ENCODE peak calls at places on chromosome 1, in five cellular contexts. J is heart right ventricle, Q is HCT116, I is astrocyte, F is Panc1. C is an unnamed sample.
A peak's percentile ranks its signal among the peaks of the same experiment; 100 is the strongest.

GRCh38 chr1:233361876-233362275 is 34.4 kb downstream of the MAP3K21 start:
- DNase-seq in J (no peak), Q (no peak), I (no peak), F (no peak), C (no peak)

GRCh38 chr1:233448290-233448689 is 120.8 kb downstream of the MAP3K21 start:
- DNase-seq in J (no peak), Q (no peak), I (no peak), F (no peak), C (no peak)

GRCh38 chr1:7386226-7387052 is 384.7 kb upstream of the VAMP3 start:
- DNase-seq in J (peak; percentile 1), Q (no peak), I (peak; percentile 78), F (no peak), C (no peak)

GRCh38 chr1:81699234-81699633 is 101.5 kb upstream of the ADGRL2 start:
- DNase-seq in J (no peak), Q (no peak), I (peak; percentile 94), F (no peak), C (no peak)

GRCh38 chr1:211652371-211652770 is 23.1 kb downstream of the NEK2 start:
- DNase-seq in J (no peak), Q (no peak), I (no peak), F (no peak), C (no peak)

GRCh38 chr1:20405893-20406604 is 80.0 kb downstream of the CAMK2N1 start:
- DNase-seq in J (peak; percentile 19), Q (no peak), I (peak; percentile 72), F (no peak), C (no peak)

GRCh38 chr1:27475707-27476106 is 14.3 kb downstream of the WASF2 start:
- DNase-seq in J (no peak), Q (no peak), I (no peak), F (no peak), C (no peak)

GRCh38 chr1:207959141-207959825 is 48.4 kb upstream of the CD34 start:
- DNase-seq in J (peak; percentile 86), Q (no peak), I (peak; percentile 40), F (no peak), C (no peak)

GRCh38 chr1:86765073-86765472 is 60.7 kb downstream of the SH3GLB1 start:
- DNase-seq in J (no peak), Q (no peak), I (no peak), F (no peak), C (no peak)

DNA sequence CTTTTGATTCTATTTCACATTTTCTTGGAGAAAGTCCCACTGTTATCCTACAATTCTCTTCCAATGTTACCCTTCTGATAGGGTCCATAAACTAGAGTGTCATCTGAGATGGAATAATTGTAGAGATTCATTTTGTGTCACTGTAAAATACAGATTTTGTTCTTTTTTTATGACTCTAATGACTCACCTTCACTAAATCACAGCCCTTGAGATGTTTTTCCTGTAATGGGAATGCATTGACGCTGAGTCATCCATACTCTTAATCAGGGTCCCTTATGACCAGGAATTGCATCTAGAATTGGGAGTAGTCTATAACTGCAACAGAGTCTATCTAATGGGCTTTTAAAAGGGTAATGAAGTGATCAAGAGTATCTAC is 315.5 kb downstream of the TGFB2 start:
- DNase-seq in J (no peak), Q (peak; percentile 81), I (peak; percentile 92), F (peak; percentile 46), C (no peak)
- H3K4me1 ChIP-seq in J (no peaks in the 10 kb centered on the region), Q (peaks cover 43% of the 10 kb centered on the region), I (peaks cover 48% of the 10 kb centered on the region), F (peaks cover 22% of the 10 kb centered on the region), C (peaks cover 16% of the 10 kb centered on the region)

GRCh38 chr1:5477716-5478115 is 514.5 kb downstream of the NPHP4 start:
- DNase-seq in J (peak; percentile 16), Q (no peak), I (no peak), F (no peak), C (no peak)
- H3K9me3 ChIP-seq in J (no peaks in the 10 kb centered on the region), Q (no peaks in the 10 kb centered on the region), I (peaks cover 16% of the 10 kb centered on the region), F (no peaks in the 10 kb centered on the region), C (no peaks in the 10 kb centered on the region)

GRCh38 chr1:93678491-93678890 is 3.1 kb downstream of the BCAR3 start:
- DNase-seq in J (no peak), Q (no peak), I (no peak), F (no peak), C (no peak)
- H3K4me1 ChIP-seq in J (peaks cover 80% of the 10 kb centered on the region), Q (no peaks in the 10 kb centered on the region), I (peaks cover 42% of the 10 kb centered on the region), F (peaks cover 41% of the 10 kb centered on the region), C (peaks cover 5% of the 10 kb centered on the region)

GRCh38 chr1:248793592-248793991 is 32.1 kb downstream of the SH3BP5L start:
- DNase-seq in J (no peak), Q (no peak), I (no peak), F (no peak), C (no peak)
- H3K9me3 ChIP-seq in J (peaks cover 6% of the 10 kb centered on the region), Q (no peaks in the 10 kb centered on the region), I (no peaks in the 10 kb centered on the region), F (no peaks in the 10 kb centered on the region), C (no peaks in the 10 kb centered on the region)

GRCh38 chr1:66335859-66336640 is 197.9 kb upstream of the SGIP1 start:
- DNase-seq in J (peak; percentile 87), Q (no peak), I (no peak), F (no peak), C (no peak)
- H3K4me1 ChIP-seq in J (peaks cover 42% of the 10 kb centered on the region), Q (peaks cover 75% of the 10 kb centered on the region), I (peaks cover 20% of the 10 kb centered on the region), F (no peaks in the 10 kb centered on the region), C (peaks cover 33% of the 10 kb centered on the region)

GRCh38 chr1:247054992-247055415 is 23.6 kb downstream of the ZNF670 start:
- DNase-seq in J (no peak), Q (no peak), I (peak; percentile 57), F (no peak), C (no peak)
- H3K9me3 ChIP-seq in J (peaks cover 26% of the 10 kb centered on the region), Q (peaks cover 43% of the 10 kb centered on the region), I (peaks cover 4% of the 10 kb centered on the region), F (peaks cover 64% of the 10 kb centered on the region), C (peaks cover 46% of the 10 kb centered on the region)

DNA sequence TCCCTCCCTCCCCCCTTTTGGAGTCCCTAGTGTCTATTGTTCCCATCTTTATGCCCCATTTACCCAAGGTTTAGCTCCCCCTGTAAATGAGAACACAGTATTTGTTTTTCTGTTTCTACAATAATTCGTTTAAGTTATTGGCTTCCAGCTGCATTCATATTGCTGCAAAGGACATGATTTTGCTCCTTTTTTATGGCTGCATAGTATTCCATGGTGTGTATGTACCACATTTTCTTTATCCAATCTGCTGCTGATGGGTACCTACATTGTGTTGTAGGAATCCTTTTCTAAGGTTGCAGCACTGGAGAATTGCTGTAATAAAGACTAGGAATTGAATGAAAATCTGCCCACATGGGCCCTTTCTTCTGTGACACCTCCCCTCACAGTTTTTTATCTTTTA is 6.8 kb downstream of the SLC25A24 start:
- DNase-seq in J (no peak), Q (no peak), I (no peak), F (no peak), C (no peak)
- H3K4me1 ChIP-seq in J (peaks cover 16% of the 10 kb centered on the region), Q (no peaks in the 10 kb centered on the region), I (peaks cover 3% of the 10 kb centered on the region), F (peaks cover 5% of the 10 kb centered on the region), C (peaks cover 1% of the 10 kb centered on the region)

C was measured in HAP-1.